ENCODE peak calls at places on chromosomes 1 and 21, in nine cellular contexts. M is coronary artery; X is CD8-positive, alpha-beta T cell; K is epithelial cell of prostate; T is cardiac muscle cell; D is fibroblast of lung; C is AG04450; U is psoas muscle; G is neural progenitor cell. Y is an unnamed sample.

GRCh38 chr1:221869759-221870158 is 127.9 kb upstream of the DUSP10 start:
- DNase-seq in M (no peak), X (no peak), K (no peak), T (peak; percentile 15), D (peak; percentile 72), C (peak; percentile 44), U (no peak), G (no peak), Y (no peak)

GRCh38 chr1:18217398-18218043 is 109.9 kb downstream of the IGSF21 start:
- DNase-seq in M (no peak), X (no peak), K (no peak), T (peak; percentile 21), D (no peak), C (no peak), U (no peak), G (no peak), Y (no peak)

GRCh38 chr21:46081862-46082637 is 15.9 kb upstream of the COL6A2 start:
- DNase-seq in M (peak; percentile 66), X (no peak), K (no peak), T (no peak), D (no peak), C (no peak), U (peak; percentile 34), G (no peak), Y (no peak)

GRCh38 chr1:205346956-205347574 is 9.7 kb downstream of the KLHDC8A start:
- DNase-seq in M (no peak), X (no peak), K (no peak), T (no peak), D (no peak), C (no peak), U (no peak), G (no peak), Y (no peak)

GRCh38 chr1:15616704-15617172 is 520 bp upstream of the DDI2 start:
- DNase-seq in M (no peak), X (no peak), K (no peak), T (peak; percentile 66), D (no peak), C (no peak), U (no peak), G (peak; percentile 42), Y (no peak)

GRCh38 chr1:201945157-201945556 is 1.2 kb downstream of the LMOD1 start:
- DNase-seq in M (no peak), X (no peak), K (no peak), T (no peak), D (no peak), C (no peak), U (no peak), G (peak; percentile 56), Y (no peak)

GRCh38 chr1:202516434-202516877 is 168.0 kb downstream of the PPP1R12B start:
- DNase-seq in M (no peak), X (no peak), K (no peak), T (no peak), D (peak; percentile 38), C (no peak), U (no peak), G (no peak), Y (no peak)

GRCh38 chr1:29239142-29239541 is 2.8 kb downstream of the PTPRU start:
- DNase-seq in M (no peak), X (no peak), K (peak; percentile 69), T (no peak), D (no peak), C (no peak), U (no peak), G (no peak), Y (no peak)

DNA sequence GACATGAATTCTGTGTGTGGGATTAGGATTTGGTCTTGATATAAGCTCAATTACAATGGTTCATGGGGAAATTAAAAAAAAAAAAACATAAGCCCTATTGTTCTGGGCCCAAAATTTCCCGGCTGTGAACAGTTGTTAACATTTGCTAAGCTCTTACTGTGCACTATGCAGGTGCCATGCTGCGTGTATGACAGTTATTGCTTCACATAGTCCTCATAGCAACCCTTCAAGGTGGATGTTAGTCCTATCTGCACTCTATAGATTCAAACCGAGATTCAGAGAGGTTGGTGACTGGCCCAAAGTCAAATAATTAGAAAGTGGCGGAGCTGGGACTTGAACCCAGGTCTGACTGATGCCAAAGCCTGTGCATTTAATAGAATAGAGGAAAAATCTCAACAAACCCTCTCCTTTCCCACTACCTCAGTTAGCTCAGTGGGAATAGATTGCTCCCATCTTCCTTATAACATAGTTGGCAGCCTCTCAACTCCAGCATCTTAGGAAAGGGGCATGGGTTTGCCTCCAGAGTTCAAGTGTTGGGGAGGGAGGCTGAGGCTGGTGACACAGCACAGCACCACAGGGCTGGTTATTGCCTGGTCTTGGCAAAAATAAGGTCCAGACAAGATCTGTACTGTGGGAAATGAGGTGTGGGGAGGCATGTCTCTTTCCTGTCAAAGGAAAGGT is 55.0 kb upstream of the GCLM start:
- DNase-seq in M (no peak), X (no peak), K (no peak), T (no peak), D (no peak), C (no peak), U (no peak), G (no peak), Y (no peak)
- H3K27ac ChIP-seq in M (no peak overlapping the region), X (no peak overlapping the region), K (peak overlapping the region; percentile 90), T (no peak overlapping the region), D (no peak overlapping the region), C (no peak overlapping the region), U (no peak overlapping the region), G (no peak overlapping the region), Y (no peak overlapping the region)

GRCh38 chr1:61098333-61098732 is 16.0 kb downstream of the NFIA start:
- DNase-seq in M (no peak), X (no peak), K (no peak), T (no peak), D (no peak), C (no peak), U (no peak), G (no peak), Y (no peak)

GRCh38 chr1:61101461-61102440 is 19.4 kb downstream of the NFIA start:
- DNase-seq in M (no peak), X (no peak), K (no peak), T (no peak), D (no peak), C (no peak), U (no peak), G (no peak), Y (no peak)

GRCh38 chr1:61098906-61099437 is 16.6 kb downstream of the NFIA start:
- DNase-seq in M (no peak), X (no peak), K (no peak), T (no peak), D (no peak), C (no peak), U (no peak), G (no peak), Y (no peak)

GRCh38 chr1:61097326-61097725 is 15.0 kb downstream of the NFIA start:
- DNase-seq in M (no peak), X (no peak), K (no peak), T (peak; percentile 75), D (peak; percentile 69), C (no peak), U (no peak), G (no peak), Y (no peak)

DNA sequence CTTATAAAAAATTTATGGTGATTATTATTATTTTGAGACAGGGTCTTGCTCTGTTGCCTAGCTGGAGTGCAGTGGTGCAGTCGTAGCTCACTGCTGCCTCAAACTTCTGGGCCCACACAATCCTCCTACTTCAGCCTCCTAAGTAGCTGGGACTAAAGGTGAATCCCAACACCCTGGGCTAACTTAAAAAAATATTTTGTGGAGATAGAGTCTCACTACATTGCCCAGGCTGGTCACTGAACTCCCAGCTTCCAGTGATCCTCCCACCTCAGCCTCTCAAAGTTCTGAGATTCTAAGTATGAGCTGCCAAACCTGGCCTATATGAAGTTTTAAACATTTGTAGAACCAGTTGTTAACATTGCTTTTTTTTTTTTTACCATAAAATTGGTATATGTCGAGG is 18.2 kb downstream of the NFIA start:
- DNase-seq in M (no peak), X (no peak), K (no peak), T (no peak), D (no peak), C (no peak), U (no peak), G (no peak), Y (no peak)
- H3K27ac ChIP-seq in M (no peak overlapping the region), X (no peak overlapping the region), K (no peak overlapping the region), T (no peak overlapping the region), D (no peak overlapping the region), C (no peak overlapping the region), U (peak overlapping the region; percentile 82), G (no peak overlapping the region), Y (no peak overlapping the region)

GRCh38 chr1:41103761-41104160 is 82.2 kb upstream of the SLFNL1 start:
- DNase-seq in M (no peak), X (no peak), K (no peak), T (no peak), D (no peak), C (no peak), U (no peak), G (no peak), Y (no peak)

GRCh38 chr1:41108696-41109284 is 87.3 kb upstream of the SLFNL1 start:
- DNase-seq in M (no peak), X (no peak), K (no peak), T (peak; percentile 66), D (peak; percentile 52), C (no peak), U (no peak), G (no peak), Y (no peak)

GRCh38 chr1:41110721-41111120 is 89.2 kb upstream of the SLFNL1 start:
- DNase-seq in M (no peak), X (no peak), K (no peak), T (no peak), D (no peak), C (no peak), U (no peak), G (no peak), Y (no peak)

GRCh38 chr1:41109316-41110263 is 88.1 kb upstream of the SLFNL1 start:
- DNase-seq in M (peak; percentile 82), X (no peak), K (peak; percentile 57), T (peak; percentile 98), D (peak; percentile 96), C (peak; percentile 73), U (no peak), G (no peak), Y (no peak)
- H3K27ac ChIP-seq in M (peak overlapping the region; percentile 95), X (no peak overlapping the region), K (peak overlapping the region; percentile 84), T (peak overlapping the region; percentile 45), D (peak overlapping the region; percentile 86), C (peak overlapping the region; percentile 96), U (peak overlapping the region; percentile 68), G (no peak overlapping the region), Y (no peak overlapping the region)

GRCh38 chr1:3531928-3532327 is 77.5 kb downstream of the ARHGEF16 start:
- DNase-seq in M (no peak), X (no peak), K (no peak), T (no peak), D (no peak), C (no peak), U (no peak), G (no peak), Y (no peak)

GRCh38 chr1:3530086-3530930 is 75.8 kb downstream of the ARHGEF16 start:
- DNase-seq in M (no peak), X (no peak), K (no peak), T (no peak), D (no peak), C (no peak), U (no peak), G (peak; percentile 36), Y (no peak)

GRCh38 chr1:3529099-3529729 is 74.7 kb downstream of the ARHGEF16 start:
- DNase-seq in M (peak; percentile 90), X (no peak), K (no peak), T (no peak), D (no peak), C (no peak), U (peak; percentile 89), G (no peak), Y (peak; percentile 37)

GRCh38 chr1:3533051-3534048 is 78.0 kb downstream of the MEGF6 start:
- DNase-seq in M (no peak), X (no peak), K (no peak), T (no peak), D (no peak), C (no peak), U (no peak), G (peak; percentile 57), Y (no peak)

DNA sequence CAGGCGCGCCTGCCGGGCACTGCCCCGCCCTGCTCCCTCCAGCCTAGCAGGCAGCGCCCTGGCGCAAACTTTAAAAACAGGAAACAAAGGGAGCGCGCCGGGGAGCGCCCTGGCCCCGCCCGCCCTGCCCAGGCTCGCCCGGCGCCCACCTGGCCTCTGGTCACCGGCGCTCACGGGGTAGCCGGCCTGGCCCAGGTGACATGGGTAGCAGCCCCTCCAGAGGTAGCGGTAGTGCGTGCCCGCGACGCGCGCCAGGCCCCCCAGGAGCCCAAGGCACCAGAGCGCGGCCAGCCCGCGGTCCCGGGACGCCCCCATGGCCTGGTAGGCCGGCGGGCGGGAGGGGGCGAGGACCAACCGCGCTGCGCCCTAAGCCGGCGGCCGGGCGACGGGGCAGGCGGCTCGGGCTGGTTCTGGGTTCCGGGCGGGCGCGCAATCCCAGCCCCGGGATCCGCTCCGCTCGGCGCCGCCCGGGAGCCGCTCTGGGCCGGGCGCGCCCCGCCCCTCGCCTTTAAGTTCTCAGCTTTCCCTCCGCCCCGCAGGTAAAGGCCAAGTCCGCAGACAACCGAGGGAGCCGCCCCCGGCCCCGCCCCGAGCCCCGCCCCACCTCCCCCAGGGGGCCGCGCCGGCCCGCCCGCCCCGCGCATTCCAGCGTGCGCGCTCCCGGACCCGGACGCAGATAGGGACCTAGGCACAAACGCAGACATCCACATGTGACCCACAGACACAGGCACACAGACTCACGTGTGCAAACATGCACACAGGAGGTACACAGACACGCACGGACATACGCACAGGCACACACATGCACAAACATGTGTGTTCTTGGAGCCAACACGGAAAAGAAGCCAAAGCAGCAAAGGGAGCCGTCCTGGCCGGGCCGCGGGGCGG is 76.7 kb downstream of the ARHGEF16 start:
- DNase-seq in M (peak; percentile 87), X (peak; percentile 60), K (peak; percentile 20), T (peak; percentile 70), D (peak; percentile 7), C (no peak), U (peak; percentile 83), G (peak; percentile 92), Y (no peak)
- H3K27ac ChIP-seq in M (peak overlapping the region; percentile 93), X (peak overlapping the region; percentile 61), K (peak overlapping the region; percentile 20), T (no peak overlapping the region), D (no peak overlapping the region), C (no peak overlapping the region), U (peak overlapping the region; percentile 77), G (no peak overlapping the region), Y (no peak overlapping the region)

Y was measured in substantia nigra.